ENCODE peak calls at places on chromosome 5, in five cellular contexts. X is T-cell; G is brain microvascular endothelial cell; M is naive thymus-derived CD8-positive, alpha-beta T cell; Q is hepatic stellate cell. W is an unnamed sample.

GRCh38 chr5:148830220-148830619 is 3.8 kb downstream of the ADRB2 start:
- DNase-seq in X (no peak), G (no peak), M (no peak), Q (no peak), W (no peak)

GRCh38 chr5:74490814-74491213 is 149.7 kb downstream of the ENC1 start:
- DNase-seq in X (no peak), G (no peak), M (no peak), Q (no peak), W (no peak)

GRCh38 chr5:141655020-141655419 is 3.8 kb upstream of the FCHSD1 start:
- DNase-seq in X (no peak), G (no peak), M (no peak), Q (no peak), W (no peak)

GRCh38 chr5:92019376-92019990 is 636.4 kb upstream of the ARRDC3 start:
- DNase-seq in X (no peak), G (peak; percentile 24), M (no peak), Q (no peak), W (no peak)

GRCh38 chr5:61966991-61967390 is 339.0 kb upstream of the KIF2A start:
- DNase-seq in X (no peak), G (no peak), M (no peak), Q (no peak), W (no peak)

GRCh38 chr5:148343603-148344230 is 8.4 kb downstream of the SPINK9 start:
- DNase-seq in X (no peak), G (no peak), M (no peak), Q (no peak), W (no peak)

GRCh38 chr5:22835630-22836029 is 17.5 kb downstream of the CDH12 start:
- DNase-seq in X (no peak), G (no peak), M (no peak), Q (no peak), W (no peak)

GRCh38 chr5:181098642-181099452 is 32.1 kb downstream of the OR2V1 start:
- DNase-seq in X (no peak), G (no peak), M (no peak), Q (no peak), W (no peak)

GRCh38 chr5:156758012-156758791 is 91.9 kb upstream of the PPP1R2B start:
- DNase-seq in X (no peak), G (no peak), M (no peak), Q (no peak), W (no peak)

GRCh38 chr5:37723147-37723961 is 116.5 kb downstream of the GDNF start:
- DNase-seq in X (no peak), G (no peak), M (no peak), Q (no peak), W (no peak)

GRCh38 chr5:141848771-141849370 is 29.3 kb downstream of the PCDH1 start:
- DNase-seq in X (no peak), G (peak; percentile 34), M (no peak), Q (peak; percentile 78), W (no peak)

W was measured in CD8-positive, alpha-beta memory T cell.